ENCODE peak calls at places on chromosomes 13 and 19, in nine cellular contexts. B is tibial nerve, C is esophagus squamous epithelium, D is uterus, Q is H1, N is breast epithelium, S is transverse colon, W is heart left ventricle, U is body of pancreas. R is an unnamed sample.
A peak's percentile ranks its signal among the peaks of the same experiment; 100 is the strongest.

GRCh38 chr19:14612657-14613056 is 29.8 kb downstream of the CLEC17A start:
- DNase-seq in C (no peak), W (no peak), B (no peak), U (no peak), S (no peak), N (no peak), D (no peak), Q (no peak), R (no peak)

GRCh38 chr13:22828081-22828480 is 352.7 kb upstream of the SGCG start:
- DNase-seq in S (no peak), N (no peak), C (no peak), W (no peak), D (no peak), U (no peak), B (no peak), Q (no peak), R (no peak)

GRCh38 chr13:35470671-35471465 is 5.6 kb downstream of the MAB21L1 start:
- DNase-seq in B (peak; percentile 34), Q (peak; percentile 80), U (no peak), D (peak; percentile 49), S (peak; percentile 9), C (no peak), W (peak; percentile 65), N (no peak), R (peak; percentile 67)

GRCh38 chr13:99383511-99383921 is 76.3 kb upstream of the GPR183 start:
- DNase-seq in S (no peak), W (no peak), N (peak; percentile 39), D (no peak), U (no peak), C (no peak), B (no peak), Q (peak; percentile 43), R (no peak)

GRCh38 chr13:113653264-113654174 is 4.5 kb downstream of the ATP4B start:
- DNase-seq in Q (no peak), D (no peak), W (no peak), N (no peak), C (no peak), U (no peak), S (peak; percentile 3), B (no peak), R (peak; percentile 43)

GRCh38 chr19:28468701-28469459 is 744.1 kb downstream of the UQCRFS1 start:
- DNase-seq in S (peak; percentile 75), W (no peak), B (no peak), D (no peak), N (no peak), U (peak; percentile 38), Q (no peak), C (no peak), R (peak; percentile 64)

GRCh38 chr13:46202188-46202795 is 9.4 kb upstream of the LRRC63 start:
- DNase-seq in N (no peak), S (no peak), D (no peak), C (no peak), W (no peak), U (no peak), Q (no peak), B (no peak), R (no peak)

GRCh38 chr13:109419896-109420295 is 366.5 kb downstream of the IRS2 start:
- DNase-seq in W (no peak), U (no peak), S (no peak), Q (no peak), D (no peak), N (no peak), C (no peak), B (no peak), R (no peak)

GRCh38 chr19:53927745-53928144 is 18.7 kb downstream of the CACNG7 start:
- DNase-seq in D (no peak), C (no peak), W (no peak), B (no peak), Q (peak; percentile 88), U (peak; percentile 27), N (no peak), S (no peak), R (no peak)

GRCh38 chr13:64029343-64030093 is 2613.9 kb upstream of the PCDH20 start:
- DNase-seq in N (no peak), D (no peak), B (no peak), U (no peak), S (no peak), W (no peak), C (no peak), Q (no peak), R (no peak)

GRCh38 chr19:3411636-3412035 is 45.3 kb downstream of the NFIC start:
- DNase-seq in U (peak; percentile 49), B (no peak), Q (no peak), D (no peak), C (no peak), N (no peak), S (no peak), W (no peak), R (no peak)

GRCh38 chr13:49652691-49653305 is 24.5 kb downstream of the ARL11 start:
- DNase-seq in U (peak; percentile 38), Q (peak; percentile 52), C (no peak), D (no peak), B (peak; percentile 44), S (peak; percentile 32), N (no peak), W (no peak), R (no peak)

GRCh38 chr13:99417151-99417820 is 84.0 kb upstream of the TM9SF2 start:
- DNase-seq in S (no peak), D (no peak), N (no peak), U (no peak), W (no peak), C (no peak), Q (no peak), B (no peak), R (no peak)

GRCh38 chr19:38003427-38004099 is 96.6 kb downstream of the SIPA1L3 start:
- DNase-seq in U (peak; percentile 78), W (peak; percentile 73), C (no peak), Q (peak; percentile 69), N (peak; percentile 75), S (peak; percentile 54), B (peak; percentile 46), D (peak; percentile 55), R (peak; percentile 85)

GRCh38 chr19:38004100-38004504 is 97.1 kb downstream of the SIPA1L3 start:
- DNase-seq in W (no peak), U (no peak), B (no peak), C (no peak), D (no peak), N (no peak), S (no peak), Q (no peak), R (no peak)

GRCh38 chr19:37998801-37999308 is 91.8 kb downstream of the SIPA1L3 start:
- DNase-seq in S (no peak), C (no peak), U (no peak), Q (no peak), D (no peak), B (no peak), N (no peak), W (no peak), R (no peak)

GRCh38 chr19:37999309-38000213 is 92.6 kb downstream of the SIPA1L3 start:
- DNase-seq in U (peak; percentile 20), B (peak; percentile 44), S (no peak), D (no peak), N (no peak), Q (no peak), W (peak; percentile 69), C (no peak), R (peak; percentile 78)

DNA sequence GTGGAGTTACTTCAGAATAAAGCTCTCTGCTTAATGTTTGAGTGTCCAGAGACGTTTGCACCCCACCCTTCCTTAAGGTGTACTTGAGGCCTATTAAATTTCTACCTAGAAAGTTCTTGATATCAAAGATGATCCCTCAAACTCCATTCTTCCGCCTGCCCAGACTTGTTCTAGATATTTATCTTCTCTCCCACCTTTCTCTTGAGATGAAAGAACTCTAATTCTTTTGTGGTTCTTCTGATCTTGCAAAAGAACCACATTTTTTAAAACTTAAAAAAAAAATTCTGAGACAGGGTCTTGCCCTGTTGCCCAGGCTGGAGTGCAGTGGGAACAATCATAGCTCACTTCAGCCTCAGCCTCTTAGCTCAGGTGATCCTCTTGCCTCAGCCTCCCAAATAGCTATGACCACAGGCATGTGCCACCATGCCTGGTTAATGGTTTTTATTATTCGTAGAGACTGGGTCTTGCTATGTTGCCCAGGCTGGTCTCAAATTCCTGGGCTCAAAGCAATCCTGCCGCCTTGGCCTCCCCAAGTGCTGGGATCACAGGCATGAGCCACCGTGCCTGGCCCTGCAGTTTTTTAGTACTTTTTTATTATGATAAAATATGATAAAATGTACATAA is 94.3 kb downstream of the SIPA1L3 start:
- DNase-seq in W (no peak), Q (no peak), S (no peak), N (no peak), D (no peak), U (no peak), B (no peak), C (no peak), R (no peak)
- H3K27me3 ChIP-seq in W (no peaks in the 10 kb centered on the region), Q (no peaks in the 10 kb centered on the region), S (no peaks in the 10 kb centered on the region), N (no peaks in the 10 kb centered on the region), D (no peaks in the 10 kb centered on the region), U (no peaks in the 10 kb centered on the region), B (no peaks in the 10 kb centered on the region), C (no peaks in the 10 kb centered on the region), R (no peaks in the 10 kb centered on the region)

GRCh38 chr13:29907670-29908069 is 57.3 kb upstream of the UBL3 start:
- DNase-seq in B (no peak), Q (no peak), N (no peak), D (no peak), W (no peak), S (no peak), C (no peak), U (no peak), R (no peak)
- H3K27ac ChIP-seq in B (no peak overlapping the region), Q (no peak overlapping the region), N (no peak overlapping the region), D (no peak overlapping the region), W (no peak overlapping the region), S (no peak overlapping the region), C (no peak overlapping the region), U (no peak overlapping the region), R (no peak overlapping the region)

DNA sequence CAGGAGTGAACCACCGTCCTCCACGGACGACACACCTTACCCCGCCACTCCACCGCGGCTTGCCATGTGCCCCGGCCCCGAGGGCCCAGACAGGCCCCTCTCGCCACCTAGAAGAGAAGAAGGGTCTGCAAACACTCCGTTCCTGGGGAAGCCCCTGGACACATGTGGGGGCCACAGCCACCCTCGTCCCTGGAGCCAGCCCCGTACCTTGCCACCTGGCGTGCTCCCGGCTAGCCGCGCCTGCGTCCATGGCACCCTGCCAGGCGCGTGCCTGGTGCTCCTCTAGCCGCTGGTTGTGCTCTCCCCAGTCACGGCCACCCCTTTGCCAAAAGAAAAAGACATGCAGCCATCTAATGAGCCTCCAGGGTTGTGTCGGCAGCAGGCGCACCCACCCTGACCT is 19.9 kb upstream of the TINCR start:
- DNase-seq in W (no peak), N (no peak), D (no peak), Q (no peak), C (no peak), B (no peak), U (no peak), S (no peak), R (no peak)
- TF ChIP-seq POLR2A in W (no peak), N (no peak), D (no peak), Q (no peak), C (no peak), B (no peak), U (no peak), S (no peak), R (no peak)

DNA sequence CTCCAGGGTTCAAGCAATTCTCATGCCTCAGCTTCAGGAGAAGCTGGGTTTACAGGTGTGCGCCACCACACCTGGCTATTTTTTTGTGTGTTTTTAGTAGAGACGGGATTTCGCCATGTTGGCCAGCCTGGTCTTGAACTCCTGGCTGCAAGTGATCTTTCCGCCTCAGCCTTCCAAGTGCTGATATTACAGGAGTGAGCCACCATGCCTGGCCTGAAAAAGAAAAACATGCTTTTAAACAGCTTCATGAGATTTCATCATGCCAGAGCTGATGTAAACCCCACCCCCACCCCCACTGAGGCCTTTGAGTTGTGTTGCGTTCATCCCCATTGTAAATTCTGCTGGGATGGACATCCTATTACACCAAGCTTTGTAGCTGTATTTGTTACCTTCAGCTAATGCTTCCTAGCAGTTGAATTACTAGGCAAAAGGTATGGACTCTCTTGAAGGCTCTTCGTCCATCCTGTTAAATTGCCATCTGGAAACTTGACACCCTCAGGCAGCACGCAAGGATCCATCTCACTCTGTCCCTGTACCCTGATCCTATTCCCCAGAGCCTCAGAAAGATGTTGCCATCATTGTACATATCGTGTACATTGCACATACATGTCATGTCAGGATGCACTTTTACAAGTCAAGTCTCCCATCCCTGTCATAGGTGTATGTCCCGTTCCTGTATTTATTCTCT is 47.3 kb downstream of the NFIX start:
- DNase-seq in U (no peak), C (no peak), B (no peak), W (no peak), S (no peak), D (no peak), Q (no peak), N (no peak), R (no peak)
- H3K27me3 ChIP-seq in U (no peaks in the 10 kb centered on the region), C (no peaks in the 10 kb centered on the region), B (no peaks in the 10 kb centered on the region), W (no peaks in the 10 kb centered on the region), S (no peaks in the 10 kb centered on the region), D (no peaks in the 10 kb centered on the region), Q (peaks cover 58% of the 10 kb centered on the region), N (no peaks in the 10 kb centered on the region), R (no peaks in the 10 kb centered on the region)

R was measured in sigmoid colon.